ENCODE peak calls at places on chromosomes 2 and 18, in nine cellular contexts. G, U, A, I, P, H, Z, Y and B are unnamed samples.

GRCh38 chr2:37992631-37993030 is 67.5 kb downstream of the RMDN2 start:
- DNase-seq in G (no peak), U (no peak), A (no peak), Z (no peak), P (no peak), H (no peak), I (no peak), Y (no peak), B (no peak)

GRCh38 chr18:25921677-25922421 is 168.6 kb downstream of the SS18 start:
- DNase-seq in P (peak; percentile 31), Y (peak; percentile 20), I (no peak), Z (peak; percentile 74), U (peak; percentile 72), G (no peak), H (no peak), A (peak; percentile 45), B (peak; percentile 49)

GRCh38 chr2:12620759-12621158 is 96.0 kb upstream of the TRIB2 start:
- DNase-seq in I (no peak), U (no peak), P (no peak), G (no peak), Z (no peak), A (no peak), H (no peak), Y (no peak), B (no peak)

GRCh38 chr2:177525351-177525750 is 132.8 kb downstream of the AGPS start:
- DNase-seq in A (no peak), G (no peak), Z (no peak), H (no peak), I (no peak), Y (no peak), P (no peak), U (no peak), B (no peak)

GRCh38 chr2:240926516-240927389 is 20.6 kb downstream of the CROCC2 start:
- DNase-seq in U (peak; percentile 49), P (no peak), Z (no peak), G (peak; percentile 65), I (peak; percentile 55), Y (no peak), A (peak; percentile 8), H (peak; percentile 22), B (peak; percentile 25)

GRCh38 chr2:181356526-181356925 is 100.7 kb upstream of the ITGA4 start:
- DNase-seq in P (no peak), H (no peak), Z (no peak), I (no peak), Y (no peak), G (no peak), A (no peak), U (no peak), B (no peak)

GRCh38 chr2:29920631-29921559 is 491 bp downstream of the ALK start:
- DNase-seq in U (peak; percentile 87), H (no peak), Y (no peak), A (no peak), G (no peak), P (no peak), I (no peak), Z (no peak), B (no peak)

GRCh38 chr2:16656784-16657391 is 8.7 kb downstream of the CYRIA start:
- DNase-seq in A (no peak), P (no peak), U (no peak), Z (no peak), G (no peak), H (peak; percentile 49), I (no peak), Y (peak; percentile 83), B (no peak)

GRCh38 chr2:71611781-71612545 is 158.6 kb downstream of the DYSF start:
- DNase-seq in Y (no peak), G (peak; percentile 46), A (no peak), U (peak; percentile 33), I (peak; percentile 42), H (peak; percentile 12), P (no peak), Z (no peak), B (peak; percentile 19)

GRCh38 chr18:44895176-44895798 is 214.6 kb downstream of the SETBP1 start:
- DNase-seq in I (no peak), Y (peak; percentile 53), H (peak; percentile 32), G (no peak), U (no peak), Z (peak; percentile 15), A (peak; percentile 76), P (no peak), B (peak; percentile 57)

GRCh38 chr2:54560146-54560881 is 104.2 kb downstream of the SPTBN1 start:
- DNase-seq in U (no peak), I (peak; percentile 81), P (no peak), Z (peak; percentile 29), Y (no peak), A (peak; percentile 69), G (peak; percentile 87), H (peak; percentile 53), B (no peak)

GRCh38 chr2:61950133-61950560 is 44.7 kb downstream of the COMMD1 start:
- DNase-seq in G (no peak), U (no peak), P (no peak), Y (no peak), A (no peak), H (no peak), Z (no peak), I (no peak), B (no peak)

GRCh38 chr2:61949458-61950107 is 44.1 kb downstream of the COMMD1 start:
- DNase-seq in H (no peak), I (no peak), P (no peak), A (no peak), Z (no peak), G (peak; percentile 50), Y (no peak), U (no peak), B (no peak)

GRCh38 chr2:61950571-61951315 is 45.3 kb downstream of the COMMD1 start:
- DNase-seq in H (no peak), Z (no peak), A (no peak), I (no peak), P (peak; percentile 77), G (no peak), Y (no peak), U (no peak), B (no peak)

GRCh38 chr2:61946661-61947060 is 41.2 kb downstream of the COMMD1 start:
- DNase-seq in Z (no peak), H (no peak), A (no peak), I (no peak), U (no peak), G (no peak), Y (no peak), P (no peak), B (no peak)

GRCh38 chr2:61948661-61949457 is 43.4 kb downstream of the COMMD1 start:
- DNase-seq in G (peak; percentile 1), Z (no peak), I (no peak), H (no peak), A (no peak), Y (no peak), P (no peak), U (peak; percentile 28), B (no peak)
- H3K4me3 ChIP-seq in G (no peak overlapping the region), Z (no peak overlapping the region), I (no peak overlapping the region), H (no peak overlapping the region), A (no peak overlapping the region), Y (no peak overlapping the region), P (no peak overlapping the region), U (no peak overlapping the region), B (no peak overlapping the region)

GRCh38 chr18:13377496-13377895 is 158.9 kb downstream of the LDLRAD4 start:
- DNase-seq in I (no peak), G (peak; percentile 61), Z (no peak), H (peak; percentile 28), Y (no peak), A (no peak), P (no peak), U (no peak), B (no peak)
- TF ChIP-seq EP300 in I (no peak), G (no peak), Z (no peak), H (no peak), Y (no peak), A (no peak), P (no peak), U (no peak), B (no peak)

GRCh38 chr2:190637903-190638618 is 10.8 kb upstream of the NAB1 start:
- DNase-seq in Z (no peak), Y (no peak), U (no peak), H (peak; percentile 63), I (no peak), A (no peak), P (peak; percentile 45), G (no peak), B (peak; percentile 38)

GRCh38 chr2:190634381-190634780 is 14.5 kb upstream of the NAB1 start:
- DNase-seq in A (no peak), Y (no peak), Z (no peak), G (no peak), P (no peak), I (no peak), U (no peak), H (no peak), B (no peak)

GRCh38 chr2:190635781-190636180 is 13.1 kb upstream of the NAB1 start:
- DNase-seq in U (no peak), P (peak; percentile 12), Z (no peak), G (no peak), H (no peak), I (no peak), A (no peak), Y (no peak), B (no peak)

GRCh38 chr2:190637331-190637734 is 11.6 kb upstream of the NAB1 start:
- DNase-seq in G (no peak), P (no peak), I (no peak), A (no peak), Y (no peak), U (no peak), H (no peak), Z (no peak), B (no peak)

DNA sequence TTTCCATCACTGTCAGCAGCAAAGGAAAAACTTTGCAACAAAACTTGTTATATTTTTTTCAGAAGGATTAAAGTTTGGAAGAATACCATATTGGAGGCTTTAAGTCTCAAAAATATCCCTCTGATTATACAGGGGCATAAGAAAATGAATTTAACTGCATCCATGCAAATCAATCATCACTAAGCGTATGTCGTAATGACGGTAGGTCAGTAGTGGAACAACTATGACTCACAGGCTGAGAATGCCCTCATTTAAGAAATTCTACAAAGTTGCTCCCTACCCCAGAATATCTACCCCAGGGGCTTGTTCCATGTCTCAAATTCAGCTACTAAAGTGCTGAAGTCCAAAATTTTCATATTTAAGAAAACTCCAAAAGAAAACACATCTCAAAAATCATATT is 12.5 kb upstream of the NAB1 start:
- DNase-seq in G (no peak), P (no peak), U (no peak), Z (no peak), I (no peak), Y (no peak), H (no peak), A (no peak), B (no peak)
- TF ChIP-seq POLR2AphosphoS5 in G (no peak), P (no peak), U (no peak), Z (no peak), I (no peak), Y (no peak), H (no peak), A (no peak), B (no peak)

DNA sequence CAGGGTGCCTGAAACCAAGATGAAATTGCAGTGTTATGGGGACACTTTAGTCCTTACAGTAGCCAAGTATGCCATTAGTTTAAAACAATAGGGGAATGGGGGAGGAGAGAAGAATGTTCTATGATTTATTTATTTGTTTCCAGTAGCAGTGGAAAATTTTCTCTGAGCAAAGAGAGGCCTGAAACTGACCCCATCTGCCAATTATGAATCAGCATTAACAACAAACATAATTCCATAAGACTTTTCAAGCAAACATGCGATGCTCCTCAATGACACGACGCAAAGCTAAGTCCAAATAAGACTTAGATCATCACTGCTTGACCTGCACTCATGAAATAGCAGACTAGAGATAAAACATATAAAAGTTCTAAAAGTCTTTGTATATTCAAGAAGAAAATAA is 4.0 kb downstream of the KLF7 start:
- DNase-seq in U (no peak), G (no peak), I (no peak), H (no peak), Y (no peak), Z (no peak), P (no peak), A (no peak), B (no peak)
- H3K4me3 ChIP-seq in U (no peak overlapping the region), G (peak overlapping the region; percentile 67), I (peak overlapping the region; percentile 84), H (no peak overlapping the region), Y (peak overlapping the region; percentile 31), Z (no peak overlapping the region), P (no peak overlapping the region), A (no peak overlapping the region), B (no peak overlapping the region)